ENCODE peak calls at places on chromosome 20, in six cellular contexts. One of them, this sample, is unnamed. For H3K9me3, the result is how much of the 10 kb centered on the place peaks cover.

GRCh38 chr20:25129908-25130307 is 48.0 kb upstream of the VSX1 start:
- DNase-seq in esophagus muscularis mucosa: no peak
- DNase-seq in AG04450: no peak
- DNase-seq in breast epithelium: no peak
- DNase-seq in A549: no peak
- DNase-seq in left lung: no peak
- DNase-seq in this sample: no peak

GRCh38 chr20:14441201-14441600 is 103.8 kb upstream of the FLRT3 start:
- DNase-seq in esophagus muscularis mucosa: no peak
- DNase-seq in AG04450: no peak
- DNase-seq in breast epithelium: no peak
- DNase-seq in A549: no peak
- DNase-seq in left lung: no peak
- DNase-seq in this sample: no peak

GRCh38 chr20:25444556-25444955 is 37.1 kb downstream of the GINS1 start:
- DNase-seq in esophagus muscularis mucosa: peak
- DNase-seq in AG04450: no peak
- DNase-seq in breast epithelium: no peak
- DNase-seq in A549: no peak
- DNase-seq in left lung: no peak
- DNase-seq in this sample: no peak

GRCh38 chr20:17721802-17722486 is 22.2 kb downstream of the BANF2 start:
- DNase-seq in esophagus muscularis mucosa: no peak
- DNase-seq in AG04450: no peak
- DNase-seq in breast epithelium: no peak
- DNase-seq in A549: peak
- DNase-seq in left lung: no peak
- DNase-seq in this sample: no peak

GRCh38 chr20:8095648-8096572 is 36.2 kb upstream of the PLCB1 start:
- DNase-seq in esophagus muscularis mucosa: no peak
- DNase-seq in AG04450: no peak
- DNase-seq in breast epithelium: no peak
- DNase-seq in A549: no peak
- DNase-seq in left lung: no peak
- DNase-seq in this sample: no peak

GRCh38 chr20:57708694-57709673 is 831 bp downstream of the PMEPA1 start:
- DNase-seq in esophagus muscularis mucosa: no peak
- DNase-seq in AG04450: no peak
- DNase-seq in breast epithelium: no peak
- DNase-seq in A549: no peak
- DNase-seq in left lung: no peak
- DNase-seq in this sample: no peak

GRCh38 chr20:36461600-36462439 is 79.5 kb upstream of the MYL9 start:
- DNase-seq in esophagus muscularis mucosa: no peak
- DNase-seq in AG04450: no peak
- DNase-seq in breast epithelium: peak
- DNase-seq in A549: no peak
- DNase-seq in left lung: peak
- DNase-seq in this sample: no peak

GRCh38 chr20:3010985-3011723 is 32.3 kb upstream of the GNRH2 start:
- DNase-seq in esophagus muscularis mucosa: no peak
- DNase-seq in AG04450: peak
- DNase-seq in breast epithelium: no peak
- DNase-seq in A549: no peak
- DNase-seq in left lung: no peak
- DNase-seq in this sample: no peak

GRCh38 chr20:59873409-59873808 is 60.0 kb downstream of the SYCP2 start:
- DNase-seq in esophagus muscularis mucosa: no peak
- DNase-seq in AG04450: no peak
- DNase-seq in breast epithelium: no peak
- DNase-seq in A549: no peak
- DNase-seq in left lung: no peak
- DNase-seq in this sample: no peak

GRCh38 chr20:19992996-19993908 is 23.9 kb upstream of the NAA20 start:
- DNase-seq in esophagus muscularis mucosa: no peak
- DNase-seq in AG04450: peak
- DNase-seq in breast epithelium: no peak
- DNase-seq in A549: peak
- DNase-seq in left lung: no peak
- DNase-seq in this sample: no peak

GRCh38 chr20:25076201-25076600 is 5.7 kb downstream of the VSX1 start:
- DNase-seq in esophagus muscularis mucosa: no peak
- DNase-seq in AG04450: no peak
- DNase-seq in breast epithelium: no peak
- DNase-seq in A549: no peak
- DNase-seq in left lung: no peak
- DNase-seq in this sample: no peak

GRCh38 chr20:347640-348484 is 951 bp downstream of the NRSN2 start:
- DNase-seq in esophagus muscularis mucosa: peak
- DNase-seq in AG04450: peak
- DNase-seq in breast epithelium: peak
- DNase-seq in A549: peak
- DNase-seq in left lung: peak
- DNase-seq in this sample: peak

GRCh38 chr20:22339091-22339881 is 245.1 kb downstream of the FOXA2 start:
- DNase-seq in esophagus muscularis mucosa: peak
- DNase-seq in AG04450: peak
- DNase-seq in breast epithelium: no peak
- DNase-seq in A549: peak
- DNase-seq in left lung: no peak
- DNase-seq in this sample: no peak

GRCh38 chr20:5674176-5674660 is 76.0 kb upstream of the SHLD1 start:
- DNase-seq in esophagus muscularis mucosa: no peak
- DNase-seq in AG04450: no peak
- DNase-seq in breast epithelium: no peak
- DNase-seq in A549: no peak
- DNase-seq in left lung: no peak
- DNase-seq in this sample: no peak

GRCh38 chr20:35506872-35507638 is 22.4 kb downstream of the C20orf173 start:
- DNase-seq in esophagus muscularis mucosa: no peak
- DNase-seq in AG04450: no peak
- DNase-seq in breast epithelium: no peak
- DNase-seq in A549: no peak
- DNase-seq in left lung: no peak
- DNase-seq in this sample: no peak

GRCh38 chr20:34037767-34038166 is 44.1 kb downstream of the RALY start:
- DNase-seq in esophagus muscularis mucosa: no peak
- DNase-seq in AG04450: peak
- DNase-seq in breast epithelium: no peak
- DNase-seq in A549: no peak
- DNase-seq in left lung: no peak
- DNase-seq in this sample: no peak

GRCh38 chr20:7736336-7736735 is 203.9 kb downstream of the HAO1 start:
- DNase-seq in esophagus muscularis mucosa: no peak
- DNase-seq in AG04450: no peak
- DNase-seq in breast epithelium: no peak
- DNase-seq in A549: no peak
- DNase-seq in left lung: no peak
- DNase-seq in this sample: no peak

GRCh38 chr20:58722379-58722778 is 29.8 kb downstream of the NPEPL1 start:
- DNase-seq in esophagus muscularis mucosa: peak
- DNase-seq in AG04450: no peak
- DNase-seq in breast epithelium: no peak
- DNase-seq in A549: no peak
- DNase-seq in left lung: peak
- DNase-seq in this sample: no peak

GRCh38 chr20:8647868-8648495 is 420.9 kb upstream of the PLCB4 start:
- DNase-seq in esophagus muscularis mucosa: no peak
- DNase-seq in AG04450: no peak
- DNase-seq in breast epithelium: no peak
- DNase-seq in A549: no peak
- DNase-seq in left lung: no peak
- DNase-seq in this sample: no peak

GRCh38 chr20:41249781-41250281 is 67.7 kb downstream of the ZHX3 start:
- DNase-seq in esophagus muscularis mucosa: no peak
- DNase-seq in AG04450: no peak
- DNase-seq in breast epithelium: no peak
- DNase-seq in A549: no peak
- DNase-seq in left lung: no peak
- DNase-seq in this sample: no peak

GRCh38 chr20:24910461-24910860 is 38.6 kb upstream of the CST7 start:
- DNase-seq in esophagus muscularis mucosa: peak
- DNase-seq in AG04450: no peak
- DNase-seq in breast epithelium: no peak
- DNase-seq in A549: no peak
- DNase-seq in left lung: no peak
- DNase-seq in this sample: no peak

GRCh38 chr20:29298271-29298590 is 1959.2 kb upstream of the DEFB115 start:
- DNase-seq in esophagus muscularis mucosa: no peak
- DNase-seq in AG04450: no peak
- DNase-seq in breast epithelium: no peak
- DNase-seq in A549: no peak
- DNase-seq in left lung: no peak
- DNase-seq in this sample: no peak

GRCh38 chr20:29299811-29300578 is 1957.5 kb upstream of the DEFB115 start:
- DNase-seq in esophagus muscularis mucosa: peak
- DNase-seq in AG04450: no peak
- DNase-seq in breast epithelium: no peak
- DNase-seq in A549: no peak
- DNase-seq in left lung: no peak
- DNase-seq in this sample: no peak

GRCh38 chr20:29297411-29298270 is 1959.8 kb upstream of the DEFB115 start:
- DNase-seq in esophagus muscularis mucosa: peak
- DNase-seq in AG04450: no peak
- DNase-seq in breast epithelium: no peak
- DNase-seq in A549: no peak
- DNase-seq in left lung: no peak
- DNase-seq in this sample: no peak

GRCh38 chr20:29298759-29299613 is 1958.5 kb upstream of the DEFB115 start:
- DNase-seq in esophagus muscularis mucosa: peak
- DNase-seq in AG04450: no peak
- DNase-seq in breast epithelium: no peak
- DNase-seq in A549: no peak
- DNase-seq in left lung: no peak
- DNase-seq in this sample: no peak

GRCh38 chr20:29296256-29297230 is 1960.9 kb upstream of the DEFB115 start:
- DNase-seq in esophagus muscularis mucosa: peak
- DNase-seq in AG04450: no peak
- DNase-seq in breast epithelium: no peak
- DNase-seq in A549: no peak
- DNase-seq in left lung: no peak
- DNase-seq in this sample: no peak
- H3K9me3 ChIP-seq in esophagus muscularis mucosa: under half
- H3K9me3 ChIP-seq in AG04450: half or more
- H3K9me3 ChIP-seq in breast epithelium: half or more
- H3K9me3 ChIP-seq in A549: under half
- H3K9me3 ChIP-seq in left lung: under half
- H3K9me3 ChIP-seq in this sample: under half

GRCh38 chr20:39619386-39619785 is 657.2 kb downstream of the DHX35 start:
- DNase-seq in esophagus muscularis mucosa: peak
- DNase-seq in AG04450: no peak
- DNase-seq in breast epithelium: no peak
- DNase-seq in A549: no peak
- DNase-seq in left lung: no peak
- DNase-seq in this sample: no peak

GRCh38 chr20:39624316-39624715 is 662.2 kb downstream of the DHX35 start:
- DNase-seq in esophagus muscularis mucosa: no peak
- DNase-seq in AG04450: no peak
- DNase-seq in breast epithelium: no peak
- DNase-seq in A549: no peak
- DNase-seq in left lung: no peak
- DNase-seq in this sample: no peak

GRCh38 chr20:39627765-39628164 is 665.6 kb downstream of the DHX35 start:
- DNase-seq in esophagus muscularis mucosa: peak
- DNase-seq in AG04450: no peak
- DNase-seq in breast epithelium: no peak
- DNase-seq in A549: no peak
- DNase-seq in left lung: no peak
- DNase-seq in this sample: no peak

DNA sequence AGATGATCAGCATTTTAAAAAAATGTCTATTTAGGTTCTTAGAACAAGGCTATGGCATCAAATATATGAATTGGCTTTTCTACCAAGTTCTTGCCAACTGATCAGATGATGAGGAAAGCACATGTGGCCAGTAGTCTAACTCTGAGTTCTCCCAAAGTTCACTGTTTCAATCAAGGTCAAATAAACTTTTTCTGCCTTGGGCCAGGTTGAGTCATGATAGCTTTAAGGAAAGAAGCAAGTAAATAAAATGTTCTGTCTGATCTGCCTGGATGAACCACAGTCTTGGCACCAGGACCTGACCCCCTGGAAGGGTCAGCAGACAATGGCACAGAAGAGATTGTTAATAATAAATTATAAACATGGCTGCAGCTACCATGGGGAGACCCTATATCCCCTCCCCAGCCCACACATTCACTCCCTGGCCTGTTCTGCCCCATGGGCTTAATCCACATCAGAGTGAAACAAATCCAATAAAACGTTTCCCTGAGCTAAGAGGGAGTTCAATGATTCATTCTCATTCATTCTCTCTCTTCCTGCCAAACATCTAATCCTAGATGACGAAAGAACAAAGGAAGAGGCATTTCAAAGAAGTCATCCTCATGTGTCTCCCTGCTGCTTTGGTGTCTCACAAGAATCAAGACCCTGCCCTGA is 661.6 kb downstream of the DHX35 start:
- DNase-seq in esophagus muscularis mucosa: peak
- DNase-seq in AG04450: no peak
- DNase-seq in breast epithelium: no peak
- DNase-seq in A549: no peak
- DNase-seq in left lung: no peak
- DNase-seq in this sample: no peak
- H3K9me3 ChIP-seq in esophagus muscularis mucosa: under half
- H3K9me3 ChIP-seq in AG04450: under half
- H3K9me3 ChIP-seq in breast epithelium: under half
- H3K9me3 ChIP-seq in A549: under half
- H3K9me3 ChIP-seq in left lung: under half
- H3K9me3 ChIP-seq in this sample: under half

GRCh38 chr20:63714858-63715257 is 7.0 kb downstream of the ZGPAT start:
- DNase-seq in esophagus muscularis mucosa: no peak
- DNase-seq in AG04450: no peak
- DNase-seq in breast epithelium: no peak
- DNase-seq in A549: no peak
- DNase-seq in left lung: no peak
- DNase-seq in this sample: no peak
- H3K9me3 ChIP-seq in esophagus muscularis mucosa: under half
- H3K9me3 ChIP-seq in AG04450: under half
- H3K9me3 ChIP-seq in breast epithelium: under half
- H3K9me3 ChIP-seq in A549: under half
- H3K9me3 ChIP-seq in left lung: under half
- H3K9me3 ChIP-seq in this sample: under half

GRCh38 chr20:46865824-46866223 is 28.8 kb upstream of the EYA2 start:
- DNase-seq in esophagus muscularis mucosa: no peak
- DNase-seq in AG04450: no peak
- DNase-seq in breast epithelium: no peak
- DNase-seq in A549: no peak
- DNase-seq in left lung: no peak
- DNase-seq in this sample: no peak
- H3K9me3 ChIP-seq in esophagus muscularis mucosa: under half
- H3K9me3 ChIP-seq in AG04450: under half
- H3K9me3 ChIP-seq in breast epithelium: under half
- H3K9me3 ChIP-seq in A549: under half
- H3K9me3 ChIP-seq in left lung: under half
- H3K9me3 ChIP-seq in this sample: under half

DNA sequence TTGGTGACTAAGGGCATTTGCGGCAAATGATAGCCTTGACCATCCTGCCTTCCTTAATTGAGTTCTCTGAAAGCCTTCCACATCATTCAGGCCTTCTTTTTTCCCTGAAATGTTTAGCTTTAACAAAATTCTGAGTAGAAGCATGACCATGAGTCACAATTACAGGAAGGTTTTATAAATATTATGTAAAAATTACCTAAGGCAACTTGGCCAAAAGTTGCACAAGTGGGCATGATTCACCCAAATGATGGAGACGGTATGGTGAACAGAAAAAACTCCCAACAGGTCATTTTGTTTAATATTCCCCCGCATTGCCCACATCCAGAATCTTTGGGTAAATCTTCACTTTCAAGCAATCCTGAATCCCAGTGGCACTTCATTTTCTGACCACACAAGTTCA is 37.0 kb downstream of the MC3R start:
- DNase-seq in esophagus muscularis mucosa: no peak
- DNase-seq in AG04450: no peak
- DNase-seq in breast epithelium: no peak
- DNase-seq in A549: no peak
- DNase-seq in left lung: no peak
- DNase-seq in this sample: no peak
- H3K9me3 ChIP-seq in esophagus muscularis mucosa: under half
- H3K9me3 ChIP-seq in AG04450: under half
- H3K9me3 ChIP-seq in breast epithelium: under half
- H3K9me3 ChIP-seq in A549: under half
- H3K9me3 ChIP-seq in left lung: under half
- H3K9me3 ChIP-seq in this sample: under half

This sample was measured in thoracic aorta.